ENCODE peak calls at places on chromosomes 6 and 20, in four cellular contexts. F is HFFc6, D is breast epithelium, C is psoas muscle. E is an unnamed sample.
A peak's percentile ranks its signal among the peaks of the same experiment; 100 is the strongest.

GRCh38 chr6:149755300-149756260 is 6.0 kb downstream of the PCMT1 start:
- DNase-seq in F (no peak), D (peak; percentile 30), C (no peak), E (no peak)

GRCh38 chr6:154604120-154604519 is 93.6 kb upstream of the CNKSR3 start:
- DNase-seq in F (no peak), D (no peak), C (no peak), E (no peak)

GRCh38 chr6:126180585-126180984 is 159.3 kb upstream of the CENPW start:
- DNase-seq in F (peak; percentile 70), D (no peak), C (no peak), E (peak; percentile 20)

GRCh38 chr20:48669946-48670630 is 157.7 kb downstream of the PREX1 start:
- DNase-seq in F (no peak), D (no peak), C (no peak), E (no peak)

GRCh38 chr6:116229287-116229913 is 24.5 kb downstream of the TSPYL4 start:
- DNase-seq in F (peak; percentile 99), D (no peak), C (peak; percentile 81), E (peak; percentile 79)

GRCh38 chr20:40294747-40295146 is 394.3 kb downstream of the MAFB start:
- DNase-seq in F (no peak), D (no peak), C (no peak), E (no peak)

GRCh38 chr20:49179368-49180277 is 8.5 kb downstream of the STAU1 start:
- DNase-seq in F (no peak), D (no peak), C (no peak), E (no peak)

GRCh38 chr20:2872304-2873009 is 824 bp upstream of the PTPRA start:
- DNase-seq in F (peak; percentile 30), D (no peak), C (peak; percentile 68), E (no peak)

GRCh38 chr6:137776256-137776655 is 90.8 kb upstream of the TNFAIP3 start:
- DNase-seq in F (no peak), D (no peak), C (no peak), E (no peak)

GRCh38 chr20:3543901-3544507 is 73.2 kb downstream of the ATRN start:
- DNase-seq in F (no peak), D (no peak), C (no peak), E (no peak)

GRCh38 chr6:106870069-106870468 is 104.5 kb downstream of the CD24 start:
- DNase-seq in F (peak; percentile 78), D (no peak), C (no peak), E (no peak)

GRCh38 chr6:160128125-160128683 is 6.6 kb downstream of the SLC22A1 start:
- DNase-seq in F (no peak), D (no peak), C (no peak), E (no peak)

GRCh38 chr6:71676298-71676697 is 210.1 kb upstream of the RIMS1 start:
- DNase-seq in F (no peak), D (no peak), C (no peak), E (no peak)

GRCh38 chr6:155832596-155832995 is 377.0 kb upstream of the NOX3 start:
- DNase-seq in F (peak; percentile 64), D (no peak), C (no peak), E (no peak)

GRCh38 chr6:64926051-64926450 is 781.0 kb downstream of the EYS start:
- DNase-seq in F (no peak), D (no peak), C (no peak), E (no peak)

GRCh38 chr6:119848706-119849105 is 499.1 kb upstream of the MAN1A1 start:
- DNase-seq in F (no peak), D (no peak), C (no peak), E (no peak)

GRCh38 chr20:45110301-45110700 is 4.7 kb downstream of the WFDC5 start:
- DNase-seq in F (no peak), D (no peak), C (no peak), E (no peak)

GRCh38 chr6:35496036-35496850 is 636 bp downstream of the TEAD3 start:
- DNase-seq in F (no peak), D (no peak), C (peak; percentile 64), E (no peak)

GRCh38 chr20:49742948-49743347 is 29.3 kb upstream of the B4GALT5 start:
- DNase-seq in F (no peak), D (no peak), C (no peak), E (no peak)

GRCh38 chr6:128152551-128152950 is 251.7 kb upstream of the THEMIS start:
- DNase-seq in F (no peak), D (no peak), C (no peak), E (no peak)

GRCh38 chr6:89284963-89285735 is 29.9 kb downstream of the GABRR2 start:
- DNase-seq in F (no peak), D (no peak), C (no peak), E (no peak)

GRCh38 chr6:89282749-89283148 is 32.4 kb downstream of the GABRR2 start:
- DNase-seq in F (no peak), D (no peak), C (no peak), E (no peak)

GRCh38 chr6:89278956-89279355 is 36.1 kb downstream of the GABRR2 start:
- DNase-seq in F (no peak), D (no peak), C (no peak), E (no peak)

GRCh38 chr6:89284081-89284480 is 31.0 kb downstream of the GABRR2 start:
- DNase-seq in F (no peak), D (no peak), C (no peak), E (no peak)

GRCh38 chr6:89281779-89282246 is 33.3 kb downstream of the GABRR2 start:
- DNase-seq in F (peak; percentile 31), D (no peak), C (no peak), E (no peak)
- TF ChIP-seq CTCF in F (peak; percentile 73), D (no peak), C (peak; percentile 34), E (peak; percentile 32)

GRCh38 chr6:9485992-9486391 is 928.9 kb downstream of the TFAP2A start:
- DNase-seq in F (no peak), D (no peak), C (no peak), E (no peak)

GRCh38 chr6:9484091-9484490 is 930.8 kb downstream of the TFAP2A start:
- DNase-seq in F (no peak), D (no peak), C (no peak), E (no peak)

GRCh38 chr6:9482030-9482731 is 932.7 kb downstream of the TFAP2A start:
- DNase-seq in F (peak; percentile 97), D (no peak), C (no peak), E (peak; percentile 75)

GRCh38 chr6:9487128-9487527 is 927.7 kb downstream of the TFAP2A start:
- DNase-seq in F (peak; percentile 21), D (no peak), C (no peak), E (no peak)

GRCh38 chr6:9484686-9485085 is 930.2 kb downstream of the TFAP2A start:
- DNase-seq in F (no peak), D (no peak), C (no peak), E (no peak)
- TF ChIP-seq CTCF in F (no peak), D (no peak), C (no peak), E (no peak)

GRCh38 chr6:95352064-95352463 is 225.3 kb upstream of the MANEA start:
- DNase-seq in F (no peak), D (no peak), C (no peak), E (no peak)
- TF ChIP-seq CTCF in F (no peak), D (no peak), C (no peak), E (no peak)

DNA sequence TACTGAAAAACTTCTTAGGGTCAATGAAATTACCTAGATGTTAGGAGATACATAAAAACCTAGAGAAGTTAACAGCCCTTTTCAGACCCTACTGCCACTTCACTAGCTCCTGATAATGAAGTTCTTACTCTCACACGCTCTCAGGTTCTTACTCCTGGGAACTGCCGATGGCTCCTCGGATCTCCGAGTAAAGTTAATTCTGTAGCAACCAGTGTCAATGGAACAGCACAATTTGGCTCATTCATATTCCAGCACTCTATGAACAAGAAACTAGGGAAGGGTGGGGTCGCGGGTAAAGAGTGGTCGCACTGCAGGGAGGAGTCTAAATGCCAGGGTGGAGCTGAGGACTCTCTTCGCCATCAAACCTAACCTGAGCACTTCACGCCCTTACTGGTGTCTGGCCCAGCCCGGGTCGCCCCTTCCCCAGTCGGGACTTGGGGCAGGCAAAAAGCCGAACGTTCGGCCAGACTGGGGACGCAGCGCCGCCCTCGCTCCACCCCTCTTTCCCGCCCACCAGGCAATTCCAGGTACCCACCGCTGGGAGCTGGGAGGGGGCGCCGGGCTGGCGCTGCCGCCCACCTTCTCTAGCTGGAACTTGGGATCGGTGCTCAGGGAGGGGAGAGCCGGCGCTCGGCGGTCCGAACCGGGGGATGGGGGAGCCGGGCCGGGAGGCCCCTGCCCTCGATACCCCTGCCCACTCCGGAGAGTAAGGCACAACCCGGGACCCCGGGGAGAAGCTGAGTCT is 744 bp downstream of the RAB23 start:
- DNase-seq in F (peak; percentile 12), D (peak; percentile 57), C (peak; percentile 53), E (no peak)
- TF ChIP-seq CTCF in F (peak; percentile 71), D (no peak), C (peak; percentile 32), E (peak; percentile 36)